ENCODE peak calls at places on chromosomes 3 and 15, in nine cellular contexts. N, O, J, R, A, B, V, U and D are unnamed samples.

GRCh38 chr15:41259546-41260189 is 28.6 kb downstream of the CHP1 start:
- DNase-seq in N (no peak), O (peak), J (no peak), R (no peak), A (no peak), B (no peak), V (no peak), U (no peak), D (no peak)

GRCh38 chr15:90064931-90065681 is 37.2 kb downstream of the IDH2 start:
- DNase-seq in N (peak), O (no peak), J (no peak), R (no peak), A (no peak), B (no peak), V (no peak), U (no peak), D (no peak)

GRCh38 chr3:71035886-71036285 is 547.6 kb downstream of the FOXP1 start:
- DNase-seq in N (no peak), O (no peak), J (no peak), R (no peak), A (no peak), B (no peak), V (no peak), U (no peak), D (no peak)

GRCh38 chr15:49045691-49046112 is 544 bp downstream of the SECISBP2L start:
- DNase-seq in N (no peak), O (peak), J (peak), R (peak), A (no peak), B (no peak), V (peak), U (peak), D (peak)

GRCh38 chr3:15805756-15806266 is 8.0 kb upstream of the ANKRD28 start:
- DNase-seq in N (no peak), O (no peak), J (peak), R (peak), A (no peak), B (no peak), V (no peak), U (no peak), D (peak)

GRCh38 chr3:32428092-32429068 is 36.7 kb downstream of the CMTM7 start:
- DNase-seq in N (no peak), O (no peak), J (no peak), R (no peak), A (no peak), B (peak), V (no peak), U (no peak), D (peak)

GRCh38 chr15:80780416-80781221 is 1.4 kb downstream of the CEMIP start:
- DNase-seq in N (no peak), O (peak), J (peak), R (peak), A (no peak), B (no peak), V (peak), U (peak), D (peak)

GRCh38 chr15:75186044-75186443 is 15.6 kb upstream of the C15orf39 start:
- DNase-seq in N (no peak), O (no peak), J (no peak), R (no peak), A (no peak), B (no peak), V (no peak), U (no peak), D (no peak)

GRCh38 chr15:94582368-94582767 is 351.0 kb downstream of the MCTP2 start:
- DNase-seq in N (no peak), O (peak), J (peak), R (peak), A (no peak), B (no peak), V (peak), U (peak), D (peak)

GRCh38 chr3:154791611-154792010 is 288.5 kb upstream of the MME start:
- DNase-seq in N (no peak), O (no peak), J (no peak), R (no peak), A (no peak), B (no peak), V (no peak), U (no peak), D (no peak)

GRCh38 chr15:33059184-33059583 is 135.3 kb downstream of the FMN1 start:
- DNase-seq in N (no peak), O (no peak), J (peak), R (no peak), A (no peak), B (no peak), V (no peak), U (no peak), D (peak)

GRCh38 chr3:14145670-14146380 is 21.0 kb downstream of the TMEM43 start:
- DNase-seq in N (no peak), O (no peak), J (no peak), R (no peak), A (no peak), B (no peak), V (no peak), U (no peak), D (no peak)

GRCh38 chr3:190581041-190581501 is 67.2 kb downstream of the IL1RAP start:
- DNase-seq in N (no peak), O (no peak), J (peak), R (no peak), A (no peak), B (no peak), V (no peak), U (no peak), D (peak)

GRCh38 chr3:51355891-51356578 is 29.1 kb upstream of the MANF start:
- DNase-seq in N (no peak), O (no peak), J (no peak), R (peak), A (no peak), B (no peak), V (peak), U (no peak), D (no peak)

GRCh38 chr15:70488002-70488605 is 275.3 kb downstream of the UACA start:
- DNase-seq in N (peak), O (peak), J (peak), R (peak), A (peak), B (peak), V (peak), U (peak), D (peak)

GRCh38 chr3:29585368-29585767 is 304.5 kb downstream of the RBMS3 start:
- DNase-seq in N (no peak), O (no peak), J (no peak), R (no peak), A (no peak), B (no peak), V (peak), U (no peak), D (no peak)

GRCh38 chr15:58761010-58761388 is 10.1 kb upstream of the MINDY2 start:
- DNase-seq in N (no peak), O (no peak), J (no peak), R (no peak), A (no peak), B (peak), V (no peak), U (no peak), D (no peak)

GRCh38 chr15:85620321-85621044 is 174.2 kb downstream of the KLHL25 start:
- DNase-seq in N (peak), O (no peak), J (peak), R (no peak), A (no peak), B (no peak), V (peak), U (no peak), D (peak)

GRCh38 chr15:63971427-63971805 is 74.9 kb downstream of the DAPK2 start:
- DNase-seq in N (no peak), O (no peak), J (no peak), R (no peak), A (no peak), B (peak), V (no peak), U (no peak), D (no peak)

GRCh38 chr3:136840252-136840651 is 21.3 kb downstream of the SLC35G2 start:
- DNase-seq in N (no peak), O (no peak), J (no peak), R (no peak), A (no peak), B (no peak), V (no peak), U (no peak), D (no peak)

GRCh38 chr3:12454808-12455121 is 29.5 kb upstream of the TSEN2 start:
- DNase-seq in N (no peak), O (no peak), J (no peak), R (peak), A (no peak), B (no peak), V (no peak), U (no peak), D (no peak)

GRCh38 chr15:45268135-45268534 is 16.1 kb downstream of the SLC28A2 start:
- DNase-seq in N (no peak), O (peak), J (no peak), R (peak), A (no peak), B (no peak), V (peak), U (no peak), D (no peak)

GRCh38 chr3:182485306-182485705 is 308.0 kb upstream of the ATP11B start:
- DNase-seq in N (no peak), O (no peak), J (no peak), R (peak), A (no peak), B (no peak), V (peak), U (no peak), D (no peak)

GRCh38 chr3:128390867-128391266 is 75.8 kb downstream of the DNAJB8 start:
- DNase-seq in N (no peak), O (no peak), J (no peak), R (no peak), A (no peak), B (no peak), V (no peak), U (no peak), D (no peak)

GRCh38 chr3:39126532-39127071 is 19.1 kb downstream of the TTC21A start:
- DNase-seq in N (no peak), O (peak), J (peak), R (peak), A (peak), B (peak), V (peak), U (peak), D (peak)

GRCh38 chr3:40827942-40828688 is 303.4 kb downstream of the ZNF621 start:
- DNase-seq in N (peak), O (no peak), J (peak), R (peak), A (no peak), B (no peak), V (peak), U (no peak), D (peak)

GRCh38 chr3:60363817-60364216 is 887.4 kb downstream of the FHIT start:
- DNase-seq in N (no peak), O (no peak), J (no peak), R (peak), A (no peak), B (no peak), V (no peak), U (no peak), D (peak)

GRCh38 chr3:45664558-45664957 is 24.6 kb upstream of the SACM1L start:
- DNase-seq in N (no peak), O (peak), J (no peak), R (no peak), A (peak), B (peak), V (no peak), U (no peak), D (no peak)

GRCh38 chr3:115252679-115253078 is 105.6 kb upstream of the ZBTB20 start:
- DNase-seq in N (no peak), O (no peak), J (no peak), R (no peak), A (no peak), B (no peak), V (no peak), U (no peak), D (no peak)

GRCh38 chr3:101836907-101837598 is 12.3 kb upstream of the NFKBIZ start:
- DNase-seq in N (no peak), O (no peak), J (peak), R (peak), A (no peak), B (no peak), V (peak), U (no peak), D (peak)

GRCh38 chr15:42063122-42063848 is 31.1 kb downstream of the PLA2G4D start:
- DNase-seq in N (no peak), O (no peak), J (no peak), R (no peak), A (peak), B (no peak), V (peak), U (no peak), D (no peak)

DNA sequence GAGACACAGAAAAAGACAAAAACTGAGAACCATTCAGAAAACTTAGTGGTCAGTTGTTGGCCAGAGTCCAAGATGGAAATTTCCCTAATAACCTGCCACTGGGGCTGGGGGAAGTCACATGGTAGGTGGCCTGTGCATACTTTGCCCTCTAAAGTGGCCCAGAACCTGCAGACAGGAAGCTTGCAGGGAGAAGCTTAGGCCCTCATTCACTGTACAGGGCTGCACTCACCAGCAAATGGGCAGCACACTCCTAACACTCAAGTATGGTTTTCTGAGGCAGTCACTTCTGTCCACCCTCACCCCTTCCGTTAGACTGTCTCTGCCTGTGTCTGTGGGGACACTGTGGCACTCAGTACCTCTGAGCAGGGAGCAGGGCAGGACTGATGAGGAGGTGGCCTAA is 14.5 kb upstream of the RNU6-1 start:
- DNase-seq in N (no peak), O (peak), J (no peak), R (no peak), A (no peak), B (no peak), V (no peak), U (no peak), D (no peak)
- H3K4me3 ChIP-seq in N (no peak), O (no peak), J (no peak), R (no peak), A (no peak), B (no peak), V (no peak), U (no peak), D (no peak)

DNA sequence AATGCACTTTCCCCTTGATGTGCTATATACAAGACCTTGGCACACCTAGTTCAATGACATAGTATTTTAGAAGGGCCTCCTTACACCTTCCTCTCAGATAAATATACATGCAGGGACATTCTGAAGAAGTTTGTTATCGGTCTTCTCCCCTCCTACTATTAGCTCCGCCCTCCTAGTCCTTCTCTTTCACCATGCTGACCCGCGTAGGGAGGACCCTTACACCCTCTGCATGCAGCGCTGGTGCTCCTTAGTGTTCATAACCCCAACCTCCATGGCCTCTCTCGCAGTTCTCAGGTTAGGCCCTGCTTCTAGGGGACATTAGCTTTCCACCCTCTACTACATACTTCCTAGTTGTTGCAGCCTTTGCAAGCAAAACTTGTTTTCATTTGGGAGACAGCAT is 146.4 kb downstream of the PGPEP1L start:
- DNase-seq in N (no peak), O (no peak), J (no peak), R (no peak), A (no peak), B (no peak), V (no peak), U (no peak), D (no peak)
- TF ChIP-seq CTCF in N (no peak), O (no peak), J (no peak), R (no peak), A (no peak), B (no peak), V (no peak), U (no peak), D (no peak)

GRCh38 chr15:57224664-57225063 is 151.6 kb upstream of the CGNL1 start:
- DNase-seq in N (no peak), O (no peak), J (no peak), R (peak), A (no peak), B (no peak), V (peak), U (no peak), D (peak)

GRCh38 chr15:57223887-57224286 is 152.4 kb upstream of the CGNL1 start:
- DNase-seq in N (no peak), O (no peak), J (no peak), R (no peak), A (no peak), B (no peak), V (no peak), U (no peak), D (no peak)

GRCh38 chr15:57231559-57231958 is 144.7 kb upstream of the CGNL1 start:
- DNase-seq in N (no peak), O (no peak), J (no peak), R (no peak), A (no peak), B (no peak), V (no peak), U (no peak), D (no peak)

GRCh38 chr15:57227181-57227580 is 149.1 kb upstream of the CGNL1 start:
- DNase-seq in N (no peak), O (no peak), J (no peak), R (no peak), A (no peak), B (no peak), V (no peak), U (peak), D (no peak)

DNA sequence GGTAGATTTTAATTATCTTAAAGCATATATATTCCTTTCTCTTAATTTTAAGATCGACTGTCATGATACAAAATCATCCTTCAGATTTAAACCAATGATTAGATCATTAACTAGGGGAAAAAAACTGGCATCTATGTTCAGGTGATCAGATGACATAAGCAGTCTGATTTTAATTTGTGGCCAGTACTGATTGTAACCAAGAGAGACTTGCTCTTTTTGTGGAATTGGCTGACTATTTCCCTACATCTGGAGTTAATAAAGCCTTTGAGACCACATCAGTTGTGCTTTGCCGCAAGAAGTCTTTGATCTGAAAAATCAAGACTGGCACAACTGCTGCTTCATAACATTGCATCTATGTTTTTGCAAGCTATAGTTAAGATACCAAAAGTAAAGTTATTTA is 148.4 kb upstream of the CGNL1 start:
- DNase-seq in N (no peak), O (no peak), J (peak), R (no peak), A (no peak), B (no peak), V (no peak), U (no peak), D (peak)
- H3K4me3 ChIP-seq in N (no peak), O (no peak), J (no peak), R (no peak), A (no peak), B (no peak), V (no peak), U (no peak), D (no peak)

DNA sequence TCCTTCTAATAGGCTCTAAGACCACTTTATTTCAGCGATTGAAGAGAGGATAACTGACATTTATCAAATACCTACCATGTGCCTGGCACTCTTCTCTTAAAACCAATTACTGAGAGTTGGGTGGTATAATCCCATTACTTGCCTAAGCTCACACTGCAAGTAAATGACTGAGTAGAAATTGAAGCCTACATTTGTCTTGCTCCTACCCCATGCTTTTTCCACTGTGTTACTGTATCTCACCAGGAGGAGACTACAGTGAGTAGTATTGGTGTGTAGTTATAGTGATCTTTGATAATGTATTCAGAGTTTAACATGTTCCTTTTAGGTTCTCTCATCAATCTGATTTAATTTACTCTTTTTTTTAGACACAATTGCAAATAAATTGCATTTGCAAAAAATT is 20.7 kb downstream of the EIF2A start:
- DNase-seq in N (no peak), O (no peak), J (no peak), R (no peak), A (no peak), B (no peak), V (no peak), U (no peak), D (no peak)
- TF ChIP-seq CTCF in N (no peak), O (no peak), J (no peak), R (no peak), A (no peak), B (no peak), V (no peak), U (no peak), D (no peak)

DNA sequence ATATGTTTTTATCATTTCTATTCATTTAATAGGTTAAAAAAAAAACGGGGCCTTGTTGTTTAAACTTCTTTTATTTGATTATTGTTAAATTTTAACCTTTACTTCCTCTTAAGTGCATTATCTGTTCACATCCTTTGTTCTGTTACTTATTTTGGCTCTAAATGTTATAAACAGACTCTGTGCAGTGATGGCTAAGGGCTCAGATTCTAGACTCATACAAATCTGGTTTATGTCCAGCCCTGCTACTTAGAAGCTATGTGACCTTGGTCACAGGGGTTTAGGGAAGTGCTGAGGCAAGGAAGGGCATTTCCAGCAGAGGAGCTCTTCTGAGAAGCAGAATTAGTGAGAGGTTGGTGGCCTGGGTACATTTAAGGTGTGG is 55.3 kb upstream of the VILL start:
- DNase-seq in N (no peak), O (peak), J (peak), R (no peak), A (no peak), B (no peak), V (no peak), U (no peak), D (peak)
- H3K4me3 ChIP-seq in N (no peak), O (no peak), J (no peak), R (no peak), A (no peak), B (no peak), V (no peak), U (no peak), D (no peak)